ENCODE peak calls at places on chromosomes 12 and 14, in seven cellular contexts. Z is NCI-H774; D is left lobe of liver; J is stimulated activated CD4-positive, alpha-beta T cell treated with anti-CD3 and anti-CD28 coated beads, TNF-alpha, amount 100 ng/mL, for 24 hours; O is hepatic stellate cell; G is WERI-Rb-1; Q is astrocyte of the hippocampus. L is an unnamed sample.
A peak's percentile ranks its signal among the peaks of the same experiment; 100 is the strongest.

GRCh38 chr12:50506753-50507473 is 2.1 kb downstream of the DIP2B start:
- DNase-seq in Z (no peak), D (no peak), J (no peak), O (no peak), G (no peak), Q (peak; percentile 29), L (no peak)

GRCh38 chr14:64800000-64800399 is 79.7 kb downstream of the SPTB start:
- DNase-seq in Z (no peak), D (no peak), J (no peak), O (peak; percentile 61), G (peak; percentile 28), Q (peak; percentile 49), L (peak; percentile 81)

GRCh38 chr12:57085999-57086950 is 2.6 kb upstream of the NAB2 start:
- DNase-seq in Z (peak; percentile 17), D (no peak), J (no peak), O (peak; percentile 78), G (peak; percentile 82), Q (peak; percentile 88), L (peak; percentile 69)

GRCh38 chr14:81594012-81594411 is 60.4 kb upstream of the SEL1L start:
- DNase-seq in Z (no peak), D (no peak), J (no peak), O (no peak), G (peak; percentile 68), Q (peak; percentile 73), L (peak; percentile 5)

GRCh38 chr12:10562306-10562933 is 51.0 kb downstream of the MAGOHB start:
- DNase-seq in Z (peak; percentile 48), D (no peak), J (peak; percentile 20), O (no peak), G (no peak), Q (peak; percentile 58), L (peak; percentile 25)

GRCh38 chr12:122184522-122184921 is 1.6 kb downstream of the LRRC43 start:
- DNase-seq in Z (no peak), D (no peak), J (no peak), O (no peak), G (no peak), Q (no peak), L (no peak)

GRCh38 chr12:27048822-27049752 is 26.7 kb downstream of the MED21 start:
- DNase-seq in Z (no peak), D (no peak), J (no peak), O (peak; percentile 21), G (no peak), Q (no peak), L (peak; percentile 43)

GRCh38 chr12:32843528-32844095 is 53.0 kb downstream of the PKP2 start:
- DNase-seq in Z (no peak), D (no peak), J (no peak), O (no peak), G (no peak), Q (peak; percentile 6), L (no peak)

GRCh38 chr12:92987846-92988621 is 58.9 kb upstream of the EEA1 start:
- DNase-seq in Z (no peak), D (no peak), J (no peak), O (no peak), G (no peak), Q (no peak), L (no peak)

GRCh38 chr14:58955294-58955821 is 233.1 kb upstream of the DAAM1 start:
- DNase-seq in Z (no peak), D (no peak), J (no peak), O (no peak), G (no peak), Q (peak; percentile 77), L (no peak)

GRCh38 chr12:101743724-101744472 is 4.6 kb upstream of the SYCP3 start:
- DNase-seq in Z (no peak), D (no peak), J (no peak), O (no peak), G (no peak), Q (no peak), L (no peak)

GRCh38 chr14:99725774-99726537 is 41.9 kb downstream of the CYP46A1 start:
- DNase-seq in Z (no peak), D (peak; percentile 36), J (no peak), O (no peak), G (no peak), Q (no peak), L (no peak)

GRCh38 chr12:116954700-116955381 is 44.1 kb downstream of the FBXW8 start:
- DNase-seq in Z (no peak), D (peak; percentile 59), J (no peak), O (no peak), G (no peak), Q (no peak), L (no peak)

GRCh38 chr12:39011161-39011560 is 105.8 kb upstream of the CPNE8 start:
- DNase-seq in Z (no peak), D (no peak), J (no peak), O (no peak), G (no peak), Q (no peak), L (no peak)

GRCh38 chr12:66859751-66860440 is 181.0 kb upstream of the GRIP1 start:
- DNase-seq in Z (no peak), D (no peak), J (no peak), O (no peak), G (no peak), Q (peak; percentile 3), L (no peak)

GRCh38 chr12:93252221-93252620 is 125.5 kb upstream of the NUDT4 start:
- DNase-seq in Z (no peak), D (no peak), J (no peak), O (no peak), G (no peak), Q (no peak), L (no peak)

GRCh38 chr12:21323736-21324135 is 11.0 kb downstream of the SLCO1A2 start:
- DNase-seq in Z (no peak), D (no peak), J (no peak), O (no peak), G (no peak), Q (no peak), L (no peak)

GRCh38 chr14:77498120-77498979 is at the start of gene ISM2:
- DNase-seq in Z (peak; percentile 10), D (peak; percentile 46), J (peak; percentile 8), O (peak; percentile 74), G (peak; percentile 54), Q (peak; percentile 68), L (peak; percentile 74)

GRCh38 chr12:23431006-23431405 is 518.5 kb downstream of the SOX5 start:
- DNase-seq in Z (no peak), D (no peak), J (no peak), O (no peak), G (no peak), Q (peak; percentile 87), L (no peak)

GRCh38 chr12:41552507-41553047 is 364.5 kb downstream of the PDZRN4 start:
- DNase-seq in Z (no peak), D (no peak), J (no peak), O (no peak), G (no peak), Q (peak; percentile 48), L (no peak)

GRCh38 chr12:26271889-26272492 is 76.6 kb downstream of the SSPN start:
- DNase-seq in Z (no peak), D (no peak), J (no peak), O (no peak), G (no peak), Q (peak; percentile 94), L (peak; percentile 44)

L was measured in HTR-8/SVneo.